ENCODE peak calls at places on chromosomes 13 and 19, in ten cellular contexts. D, U, L, G, Z, R, O, W, E and I are unnamed samples.

GRCh38 chr13:50125306-50125555 is 110.0 kb downstream of the KCNRG start:
- DNase-seq in W (no peak), Z (no peak), R (peak; percentile 60), E (no peak), L (no peak), D (no peak), U (no peak), G (peak; percentile 22), O (no peak), I (peak; percentile 60)

GRCh38 chr13:33152389-33152788 is 133.2 kb downstream of the STARD13 start:
- DNase-seq in D (no peak), U (no peak), W (no peak), L (no peak), G (no peak), Z (no peak), R (no peak), O (no peak), E (no peak), I (no peak)

GRCh38 chr19:34220472-34221063 is 33.8 kb upstream of the GARRE1 start:
- DNase-seq in Z (peak; percentile 72), E (peak; percentile 34), D (peak; percentile 60), R (no peak), U (no peak), G (no peak), W (peak; percentile 51), L (peak; percentile 51), O (peak; percentile 76), I (peak; percentile 53)

GRCh38 chr19:571127-571974 is 1.0 kb upstream of the BSG start:
- DNase-seq in L (no peak), G (no peak), R (peak; percentile 79), U (no peak), E (no peak), D (peak; percentile 48), O (peak; percentile 68), W (peak; percentile 55), Z (peak; percentile 47), I (peak; percentile 53)

GRCh38 chr13:20461481-20461859 is 64.2 kb downstream of the CRYL1 start:
- DNase-seq in L (no peak), E (no peak), O (no peak), G (no peak), R (no peak), U (peak; percentile 4), D (no peak), W (no peak), Z (peak; percentile 22), I (no peak)

GRCh38 chr19:44819246-44819832 is 10.4 kb downstream of the BCAM start:
- DNase-seq in L (no peak), Z (no peak), O (no peak), E (no peak), W (no peak), U (no peak), R (no peak), G (no peak), D (no peak), I (no peak)

GRCh38 chr13:47291116-47291656 is 394.3 kb upstream of the HTR2A start:
- DNase-seq in O (no peak), D (no peak), U (no peak), G (no peak), R (no peak), L (no peak), Z (no peak), W (no peak), E (no peak), I (no peak)

GRCh38 chr19:42634409-42635232 is 39.9 kb upstream of the CEACAM8 start:
- DNase-seq in E (no peak), G (peak; percentile 22), W (no peak), R (peak; percentile 9), Z (peak; percentile 61), D (peak; percentile 8), O (peak; percentile 33), L (peak; percentile 16), U (no peak), I (peak; percentile 42)

GRCh38 chr19:23817519-23817918 is 58.8 kb upstream of the ZNF681 start:
- DNase-seq in O (no peak), D (peak; percentile 23), L (no peak), W (peak; percentile 30), E (no peak), Z (no peak), R (no peak), G (no peak), U (no peak), I (no peak)